ENCODE peak calls at places on chromosomes 6 and 20, in seven cellular contexts. One of them, this sample, is unnamed.

GRCh38 chr6:53044071-53044470 is 21.1 kb upstream of the FBXO9 start:
- DNase-seq in CD8-positive, alpha-beta T cell: no peak
- DNase-seq in mucosa of descending colon: no peak
- DNase-seq in neural crest cell: no peak
- DNase-seq in T47D: no peak
- DNase-seq in AG09309: no peak
- DNase-seq in LoVo: no peak
- DNase-seq in this sample: no peak

GRCh38 chr6:109718991-109719390 is 27.9 kb downstream of the FIG4 start:
- DNase-seq in CD8-positive, alpha-beta T cell: no peak
- DNase-seq in neural crest cell: no peak
- DNase-seq in LoVo: no peak
- DNase-seq in mucosa of descending colon: no peak
- DNase-seq in AG09309: no peak
- DNase-seq in T47D: no peak
- DNase-seq in this sample: no peak

GRCh38 chr6:99836471-99836870 is 157.6 kb downstream of the MCHR2 start:
- DNase-seq in CD8-positive, alpha-beta T cell: no peak
- DNase-seq in T47D: peak
- DNase-seq in mucosa of descending colon: no peak
- DNase-seq in neural crest cell: no peak
- DNase-seq in LoVo: no peak
- DNase-seq in AG09309: no peak
- DNase-seq in this sample: no peak

GRCh38 chr20:21342656-21343345 is 39.7 kb downstream of the XRN2 start:
- DNase-seq in LoVo: no peak
- DNase-seq in AG09309: no peak
- DNase-seq in CD8-positive, alpha-beta T cell: no peak
- DNase-seq in mucosa of descending colon: no peak
- DNase-seq in neural crest cell: no peak
- DNase-seq in T47D: no peak
- DNase-seq in this sample: no peak

GRCh38 chr6:6659600-6660327 is 71.2 kb downstream of the LY86 start:
- DNase-seq in AG09309: no peak
- DNase-seq in neural crest cell: no peak
- DNase-seq in LoVo: no peak
- DNase-seq in T47D: no peak
- DNase-seq in mucosa of descending colon: no peak
- DNase-seq in CD8-positive, alpha-beta T cell: no peak
- DNase-seq in this sample: no peak

GRCh38 chr6:158914923-158915322 is 85.1 kb downstream of the RSPH3 start:
- DNase-seq in neural crest cell: no peak
- DNase-seq in mucosa of descending colon: no peak
- DNase-seq in T47D: no peak
- DNase-seq in CD8-positive, alpha-beta T cell: no peak
- DNase-seq in AG09309: no peak
- DNase-seq in LoVo: no peak
- DNase-seq in this sample: no peak

GRCh38 chr20:37185681-37186080 is 6.3 kb upstream of the MROH8 start:
- DNase-seq in T47D: peak
- DNase-seq in neural crest cell: no peak
- DNase-seq in CD8-positive, alpha-beta T cell: no peak
- DNase-seq in AG09309: no peak
- DNase-seq in mucosa of descending colon: no peak
- DNase-seq in LoVo: no peak
- DNase-seq in this sample: no peak

GRCh38 chr6:98985391-98985790 is 37.6 kb upstream of the FBXL4 start:
- DNase-seq in AG09309: no peak
- DNase-seq in neural crest cell: no peak
- DNase-seq in LoVo: no peak
- DNase-seq in CD8-positive, alpha-beta T cell: no peak
- DNase-seq in T47D: no peak
- DNase-seq in mucosa of descending colon: no peak
- DNase-seq in this sample: no peak